ENCODE peak calls at places on chromosome 16, in seven cellular contexts. K, P, L, B, S, U and R are unnamed samples.

GRCh38 chr16:28012031-28012445 is 51.5 kb downstream of the GSG1L start:
- DNase-seq in K (no peak), P (no peak), L (no peak), B (no peak), S (no peak), U (peak; percentile 47), R (no peak)

GRCh38 chr16:25854141-25854540 is 162.4 kb downstream of the HS3ST4 start:
- DNase-seq in K (no peak), P (no peak), L (no peak), B (no peak), S (no peak), U (no peak), R (no peak)

GRCh38 chr16:85524630-85525463 is 88.3 kb upstream of the GSE1 start:
- DNase-seq in K (no peak), P (no peak), L (no peak), B (no peak), S (no peak), U (no peak), R (no peak)

GRCh38 chr16:7509919-7510705 is 177.5 kb downstream of the RBFOX1 start:
- DNase-seq in K (no peak), P (no peak), L (no peak), B (no peak), S (no peak), U (no peak), R (no peak)

GRCh38 chr16:46830417-46830901 is 521 bp downstream of the C16orf87 start:
- DNase-seq in K (peak; percentile 8), P (no peak), L (peak; percentile 33), B (no peak), S (peak; percentile 51), U (peak; percentile 67), R (no peak)

GRCh38 chr16:22091721-22092120 is 620 bp upstream of the VWA3A start:
- DNase-seq in K (no peak), P (no peak), L (no peak), B (no peak), S (no peak), U (no peak), R (no peak)

GRCh38 chr16:85104821-85105391 is 7.4 kb downstream of the CIBAR2 start:
- DNase-seq in K (no peak), P (no peak), L (no peak), B (no peak), S (peak; percentile 64), U (no peak), R (no peak)

GRCh38 chr16:28052274-28053128 is 11.0 kb downstream of the GSG1L start:
- DNase-seq in K (no peak), P (no peak), L (no peak), B (no peak), S (no peak), U (no peak), R (no peak)

GRCh38 chr16:72198641-72199250 is 26.8 kb upstream of the PMFBP1 start:
- DNase-seq in K (no peak), P (no peak), L (no peak), B (no peak), S (no peak), U (no peak), R (no peak)

GRCh38 chr16:85428899-85429775 is 184.0 kb upstream of the GSE1 start:
- DNase-seq in K (no peak), P (no peak), L (peak; percentile 10), B (no peak), S (no peak), U (no peak), R (no peak)

GRCh38 chr16:86458457-86458777 is 51.9 kb upstream of the FOXF1 start:
- DNase-seq in K (no peak), P (no peak), L (no peak), B (no peak), S (no peak), U (no peak), R (no peak)

GRCh38 chr16:30904114-30904780 is 7.8 kb downstream of the CTF1 start:
- DNase-seq in K (no peak), P (no peak), L (no peak), B (no peak), S (no peak), U (no peak), R (no peak)

GRCh38 chr16:18789515-18789849 is 652 bp downstream of the RPS15A start:
- DNase-seq in K (no peak), P (no peak), L (no peak), B (no peak), S (no peak), U (no peak), R (no peak)

GRCh38 chr16:86195863-86196630 is 297.1 kb downstream of the IRF8 start:
- DNase-seq in K (peak; percentile 37), P (no peak), L (no peak), B (no peak), S (no peak), U (no peak), R (no peak)

GRCh38 chr16:24525970-24526559 is 13.3 kb upstream of the RBBP6 start:
- DNase-seq in K (no peak), P (peak; percentile 61), L (peak; percentile 19), B (peak; percentile 71), S (no peak), U (peak; percentile 82), R (no peak)

GRCh38 chr16:25897677-25898076 is 205.9 kb downstream of the HS3ST4 start:
- DNase-seq in K (no peak), P (no peak), L (no peak), B (no peak), S (peak; percentile 32), U (no peak), R (no peak)

GRCh38 chr16:27737513-27737912 is 187.6 kb downstream of the KATNIP start:
- DNase-seq in K (no peak), P (no peak), L (no peak), B (no peak), S (no peak), U (no peak), R (no peak)

GRCh38 chr16:73831197-73831596 is 465.4 kb upstream of the PSMD7 start:
- DNase-seq in K (no peak), P (no peak), L (no peak), B (no peak), S (no peak), U (no peak), R (no peak)

GRCh38 chr16:78227855-78228254 is 128.4 kb downstream of the WWOX start:
- DNase-seq in K (no peak), P (no peak), L (no peak), B (no peak), S (no peak), U (no peak), R (no peak)

GRCh38 chr16:2988590-2989099 is 8.4 kb upstream of the PKMYT1 start:
- DNase-seq in K (no peak), P (no peak), L (no peak), B (no peak), S (no peak), U (no peak), R (no peak)

GRCh38 chr16:2990891-2991290 is 10.6 kb upstream of the PKMYT1 start:
- DNase-seq in K (no peak), P (no peak), L (no peak), B (no peak), S (no peak), U (no peak), R (no peak)

GRCh38 chr16:2987854-2988253 is 7.6 kb upstream of the PKMYT1 start:
- DNase-seq in K (no peak), P (no peak), L (no peak), B (no peak), S (no peak), U (no peak), R (no peak)

GRCh38 chr16:2992383-2993081 is 12.3 kb upstream of the PKMYT1 start:
- DNase-seq in K (no peak), P (no peak), L (no peak), B (no peak), S (no peak), U (no peak), R (no peak)

DNA sequence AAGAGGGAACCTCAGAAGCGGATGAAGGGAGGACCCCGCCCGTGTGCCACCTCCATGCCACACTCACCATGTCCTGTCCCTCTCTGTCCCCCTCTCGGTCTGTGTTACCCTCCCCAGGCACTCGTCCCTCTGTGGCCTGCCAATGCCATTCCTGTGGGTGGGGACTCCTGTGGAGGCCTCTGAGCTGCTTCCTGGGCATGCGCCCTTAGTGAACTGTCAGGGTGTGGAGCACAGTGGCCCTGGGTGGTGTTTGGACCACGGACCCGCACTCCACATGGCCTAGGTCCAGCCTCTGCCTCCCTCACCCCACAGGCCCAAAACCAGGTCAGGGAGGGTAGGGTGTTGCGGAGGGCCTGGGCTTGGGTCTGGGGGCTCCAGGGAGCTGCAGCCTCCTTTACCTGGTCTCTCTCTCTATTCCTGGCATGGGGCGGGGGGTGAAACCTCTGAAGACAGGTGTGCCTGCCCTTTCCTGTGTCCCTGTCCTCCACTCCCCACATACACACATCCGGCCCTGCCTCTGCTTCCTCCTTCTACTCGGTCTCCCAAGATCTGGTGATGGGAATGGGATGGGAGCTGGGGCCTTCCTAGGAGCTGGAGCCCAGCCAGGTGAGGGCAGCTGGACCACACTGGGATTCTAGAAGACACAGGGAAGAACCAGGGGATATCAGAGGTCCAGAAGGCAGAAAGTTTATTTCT is 11.5 kb upstream of the PKMYT1 start:
- DNase-seq in K (no peak), P (no peak), L (no peak), B (no peak), S (no peak), U (no peak), R (no peak)
- H3K4me3 ChIP-seq in K (no peak overlapping the region), P (no peak overlapping the region), L (no peak overlapping the region), B (no peak overlapping the region), S (no peak overlapping the region), U (no peak overlapping the region), R (no peak overlapping the region)

GRCh38 chr16:20072524-20073202 is 1.0 kb downstream of the GPR139 start:
- DNase-seq in K (no peak), P (no peak), L (no peak), B (no peak), S (no peak), U (no peak), R (no peak)
- H3K4me3 ChIP-seq in K (peak overlapping the region; percentile 82), P (no peak overlapping the region), L (no peak overlapping the region), B (no peak overlapping the region), S (no peak overlapping the region), U (no peak overlapping the region), R (no peak overlapping the region)

GRCh38 chr16:1677339-1677738 is 740 bp upstream of the JPT2 start:
- DNase-seq in K (no peak), P (no peak), L (no peak), B (no peak), S (no peak), U (no peak), R (no peak)
- H3K4me3 ChIP-seq in K (no peak overlapping the region), P (peak overlapping the region; percentile 85), L (no peak overlapping the region), B (no peak overlapping the region), S (peak overlapping the region; percentile 37), U (no peak overlapping the region), R (no peak overlapping the region)

GRCh38 chr16:64419832-64420231 is 702.0 kb downstream of the CDH11 start:
- DNase-seq in K (no peak), P (no peak), L (no peak), B (no peak), S (no peak), U (no peak), R (no peak)

GRCh38 chr16:64421515-64421914 is 700.3 kb downstream of the CDH11 start:
- DNase-seq in K (no peak), P (no peak), L (no peak), B (no peak), S (no peak), U (no peak), R (no peak)

GRCh38 chr16:64417711-64418227 is 704.1 kb downstream of the CDH11 start:
- DNase-seq in K (no peak), P (no peak), L (no peak), B (peak; percentile 75), S (no peak), U (peak; percentile 72), R (peak; percentile 82)

GRCh38 chr16:64412578-64413280 is 709.1 kb downstream of the CDH11 start:
- DNase-seq in K (no peak), P (no peak), L (no peak), B (no peak), S (no peak), U (peak; percentile 90), R (no peak)

GRCh38 chr16:64416232-64417010 is 705.4 kb downstream of the CDH11 start:
- DNase-seq in K (no peak), P (no peak), L (no peak), B (peak; percentile 63), S (peak; percentile 1), U (peak; percentile 73), R (no peak)
- H3K4me3 ChIP-seq in K (no peak overlapping the region), P (no peak overlapping the region), L (no peak overlapping the region), B (peak overlapping the region; percentile 7), S (no peak overlapping the region), U (peak overlapping the region; percentile 66), R (peak overlapping the region; percentile 3)